ENCODE peak calls at places on chromosomes 4 and X, in four cellular contexts. R is HCT116, K is SK-N-SH, Q is GM12878. L is an unnamed sample.
A peak's percentile ranks its signal among the peaks of the same experiment; 100 is the strongest.

GRCh38 chr4:4334798-4335520 is 44.9 kb downstream of the ZBTB49 start:
- DNase-seq in R (peak; percentile 43), Q (no peak), K (peak; percentile 66), L (peak; percentile 60)

GRCh38 chr4:177123811-177124210 is 185.9 kb upstream of the NEIL3 start:
- DNase-seq in Q (no peak), R (no peak), K (no peak), L (no peak)

GRCh38 chrX:72107320-72107719 is 24.4 kb downstream of the RTL5 start:
- DNase-seq in Q (no peak), K (peak; percentile 31), R (no peak), L (no peak)

GRCh38 chr4:76802546-76803021 is 95.4 kb downstream of the SOWAHB start:
- DNase-seq in Q (no peak), R (no peak), K (no peak), L (no peak)

GRCh38 chr4:126004936-126005335 is 690.2 kb downstream of the FAT4 start:
- DNase-seq in R (no peak), K (no peak), Q (no peak), L (no peak)

GRCh38 chrX:68273887-68274286 is 159.4 kb downstream of the OPHN1 start:
- DNase-seq in K (no peak), R (peak; percentile 8), Q (no peak), L (no peak)

GRCh38 chr4:113847710-113848109 is 86.2 kb upstream of the CAMK2D start:
- DNase-seq in R (no peak), K (no peak), Q (no peak), L (no peak)

GRCh38 chrX:50333308-50333707 is 128.7 kb downstream of the CCNB3 start:
- DNase-seq in K (no peak), R (no peak), Q (no peak), L (no peak)

GRCh38 chr4:140085062-140085622 is 68.8 kb downstream of the MAML3 start:
- DNase-seq in K (no peak), Q (no peak), R (no peak), L (no peak)

GRCh38 chrX:17547658-17548057 is 172.7 kb downstream of the NHS start:
- DNase-seq in K (no peak), R (peak; percentile 39), Q (peak; percentile 56), L (peak; percentile 4)

GRCh38 chr4:8534129-8534528 is 46.1 kb upstream of the GPR78 start:
- DNase-seq in K (no peak), R (peak; percentile 39), Q (peak; percentile 89), L (no peak)

GRCh38 chrX:152445926-152446325 is 5.2 kb downstream of the GABRA3 start:
- DNase-seq in Q (no peak), R (no peak), K (no peak), L (no peak)

GRCh38 chr4:3781193-3781886 is 15.2 kb downstream of the ADRA2C start:
- DNase-seq in R (peak; percentile 62), K (peak; percentile 77), Q (no peak), L (peak; percentile 74)

GRCh38 chr4:184395451-184395917 is 78.9 kb downstream of the IRF2 start:
- DNase-seq in R (no peak), Q (no peak), K (no peak), L (no peak)

GRCh38 chrX:66676413-66676812 is 37.5 kb upstream of the EDA2R start:
- DNase-seq in Q (no peak), R (no peak), K (no peak), L (no peak)

GRCh38 chrX:74450803-74451449 is 29.6 kb downstream of the SLC16A2 start:
- DNase-seq in K (no peak), R (peak; percentile 10), Q (no peak), L (no peak)

GRCh38 chr4:113733685-113734084 is 27.9 kb downstream of the CAMK2D start:
- DNase-seq in Q (no peak), K (no peak), R (no peak), L (no peak)

GRCh38 chrX:42459735-42460134 is 318.2 kb downstream of the PPP1R2C start:
- DNase-seq in Q (no peak), R (no peak), K (no peak), L (peak; percentile 1)

GRCh38 chrX:39903343-39903742 is 194.4 kb downstream of the BCOR start:
- DNase-seq in K (no peak), Q (no peak), R (no peak), L (no peak)

GRCh38 chr4:102761478-102761790 is 666 bp upstream of the MANBA start:
- DNase-seq in R (no peak), Q (no peak), K (no peak), L (peak; percentile 17)

GRCh38 chrX:45196701-45197100 is 4.0 kb downstream of the DIPK2B start:
- DNase-seq in R (no peak), Q (no peak), K (no peak), L (no peak)

GRCh38 chr4:168221298-168221697 is 97.3 kb downstream of the DDX60 start:
- DNase-seq in R (no peak), Q (no peak), K (no peak), L (no peak)

GRCh38 chr4:117968606-117969005 is 65.7 kb upstream of the NDST3 start:
- DNase-seq in K (no peak), Q (no peak), R (no peak), L (no peak)

GRCh38 chr4:168634276-168634802 is 137.5 kb downstream of the PALLD start:
- DNase-seq in Q (no peak), K (no peak), R (no peak), L (no peak)

GRCh38 chr4:128917781-128918180 is 108.3 kb downstream of the JADE1 start:
- DNase-seq in R (no peak), K (no peak), Q (peak; percentile 68), L (no peak)

GRCh38 chr4:3512719-3513118 is 19.5 kb downstream of the LRPAP1 start:
- DNase-seq in R (no peak), Q (no peak), K (no peak), L (no peak)

GRCh38 chr4:169263791-169264392 is 6.9 kb downstream of the SH3RF1 start:
- DNase-seq in R (no peak), Q (no peak), K (no peak), L (no peak)

GRCh38 chr4:38062088-38062893 is 102.1 kb downstream of the PTTG2 start:
- DNase-seq in R (peak; percentile 53), Q (no peak), K (peak; percentile 71), L (peak; percentile 73)

GRCh38 chr4:25367004-25367621 is 9.9 kb upstream of the ANAPC4 start:
- DNase-seq in Q (no peak), K (peak; percentile 19), R (no peak), L (no peak)

GRCh38 chrX:19721726-19722370 is 165.6 kb downstream of the SH3KBP1 start:
- DNase-seq in K (no peak), R (no peak), Q (no peak), L (no peak)

GRCh38 chrX:19964017-19964710 is 26.7 kb downstream of the BCLAF3 start:
- DNase-seq in Q (no peak), R (no peak), K (no peak), L (no peak)

GRCh38 chr4:56129431-56129861 is 180.7 kb downstream of the CEP135 start:
- DNase-seq in R (peak; percentile 79), Q (no peak), K (no peak), L (peak; percentile 56)

GRCh38 chr4:5361968-5362367 is 310.7 kb downstream of the STK32B start:
- DNase-seq in K (no peak), R (no peak), Q (no peak), L (no peak)

GRCh38 chrX:153812220-153812619 is 17.8 kb downstream of the SSR4 start:
- DNase-seq in R (no peak), K (no peak), Q (no peak), L (no peak)

GRCh38 chr4:119205690-119206089 is 6.8 kb upstream of the USP53 start:
- DNase-seq in Q (no peak), R (no peak), K (no peak), L (no peak)

GRCh38 chr4:77308843-77309242 is 151.8 kb downstream of the CCNG2 start:
- DNase-seq in R (peak; percentile 10), K (peak; percentile 35), Q (no peak), L (peak; percentile 31)

DNA sequence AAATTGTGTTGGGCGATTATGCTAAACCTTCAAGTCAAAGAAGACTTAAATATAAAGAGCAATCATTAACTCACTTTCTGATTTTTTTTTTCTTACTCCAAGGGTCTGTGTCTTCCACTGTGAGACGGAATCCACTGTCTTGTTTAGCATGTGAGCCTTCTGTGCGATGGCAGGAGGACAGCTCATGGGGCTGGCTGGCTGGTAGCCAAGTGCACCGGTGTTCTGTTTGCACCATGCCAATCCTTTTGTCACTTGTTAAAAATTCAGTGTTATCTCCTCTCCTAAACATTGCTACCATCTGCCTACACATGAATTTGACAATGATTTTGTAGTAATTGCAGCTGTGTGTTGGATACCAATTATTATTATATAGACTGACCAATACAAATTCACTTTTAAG is 1056.3 kb upstream of the IGFBP7 start:
- DNase-seq in K (no peak), R (no peak), Q (no peak), L (no peak)
- TF ChIP-seq SIN3A in K (no peak), R (no peak), Q (no peak), L (no peak)

DNA sequence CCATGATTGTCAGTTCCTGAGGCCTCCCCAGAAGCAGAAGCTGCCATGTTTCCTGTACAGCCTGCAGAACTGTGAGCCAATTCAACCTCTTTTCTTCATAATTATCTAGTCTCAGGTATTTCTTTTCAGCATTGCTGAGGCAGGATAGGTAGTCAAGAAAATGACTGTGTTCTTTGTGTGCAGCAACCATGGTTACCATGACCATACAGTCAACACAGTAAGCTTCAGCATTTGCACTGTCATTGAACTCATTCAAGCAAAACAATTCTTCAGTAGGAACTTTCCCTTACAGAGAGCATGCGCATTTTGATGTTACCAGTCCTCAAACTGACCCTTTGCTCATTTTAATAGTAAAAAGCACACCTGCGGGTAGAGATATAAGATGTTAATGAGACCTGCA is 180.9 kb downstream of the PRKX start:
- DNase-seq in K (no peak), R (no peak), Q (no peak), L (no peak)
- TF ChIP-seq SIN3A in K (no peak), R (no peak), Q (no peak), L (no peak)

GRCh38 chr4:116598980-116599789 is 486.2 kb downstream of the TRAM1L1 start:
- DNase-seq in R (no peak), K (no peak), Q (no peak), L (no peak)
- TF ChIP-seq SIN3A in R (no peak), K (no peak), Q (no peak), L (no peak)

DNA sequence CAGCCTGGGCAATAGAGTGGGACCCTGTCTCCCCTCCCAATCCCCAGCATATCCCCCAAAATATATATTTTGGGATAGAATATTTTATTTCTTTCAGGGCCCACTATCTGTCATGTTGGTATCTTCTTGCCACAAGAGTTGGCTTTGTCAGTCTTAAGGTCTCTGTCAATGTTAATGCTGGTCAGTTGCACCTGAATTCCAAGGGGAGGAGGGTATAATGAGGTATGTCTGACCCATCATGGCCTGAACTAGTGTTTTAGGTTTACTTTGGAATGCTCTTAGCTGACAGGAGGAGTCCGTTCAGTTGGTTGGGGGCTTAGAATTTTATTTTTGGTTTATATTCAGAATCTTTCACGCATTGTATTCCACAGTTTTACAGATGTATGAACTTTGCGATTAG is 6.2 kb upstream of the RPS3A start:
- DNase-seq in R (no peak), Q (no peak), K (no peak), L (no peak)
- TF ChIP-seq SIN3A in R (no peak), Q (no peak), K (no peak), L (no peak)

GRCh38 chr4:41575207-41575606 is 37.2 kb downstream of the LIMCH1 start:
- DNase-seq in R (no peak), Q (no peak), K (no peak), L (no peak)
- TF ChIP-seq SIN3A in R (no peak), Q (no peak), K (no peak), L (no peak)

GRCh38 chrX:141278306-141278705 is 36.0 kb upstream of the SPANXC start:
- DNase-seq in R (no peak), K (peak; percentile 38), Q (no peak), L (peak; percentile 0)
- TF ChIP-seq SIN3A in R (no peak), K (no peak), Q (no peak), L (no peak)